ENCODE peak calls at places on chromosomes 12 and 14, in six cellular contexts. K, A, N, T, C and D are unnamed samples.

GRCh38 chr12:25001311-25001710 is 52.4 kb upstream of the BCAT1 start:
- DNase-seq in K (no peak), A (no peak), N (no peak), T (no peak), C (no peak), D (peak; percentile 68)

GRCh38 chr12:10392394-10392930 is 2.6 kb upstream of the KLRK1 start:
- DNase-seq in K (peak; percentile 53), A (peak; percentile 36), N (no peak), T (peak; percentile 51), C (no peak), D (peak; percentile 17)

GRCh38 chr14:67949771-67950170 is 130.2 kb downstream of the RAD51B start:
- DNase-seq in K (no peak), A (no peak), N (no peak), T (no peak), C (no peak), D (no peak)

GRCh38 chr14:104731249-104731924 is 7.4 kb downstream of the ADSS1 start:
- DNase-seq in K (peak; percentile 81), A (peak; percentile 16), N (peak; percentile 33), T (no peak), C (no peak), D (peak; percentile 40)

GRCh38 chr14:100905166-100905565 is 1.6 kb upstream of the RTL1 start:
- DNase-seq in K (no peak), A (no peak), N (no peak), T (no peak), C (no peak), D (no peak)

GRCh38 chr14:87494010-87494409 is 499.0 kb downstream of the GALC start:
- DNase-seq in K (no peak), A (no peak), N (no peak), T (no peak), C (no peak), D (no peak)

GRCh38 chr14:104732931-104733681 is 9.1 kb downstream of the ADSS1 start:
- DNase-seq in K (no peak), A (no peak), N (no peak), T (no peak), C (no peak), D (no peak)

GRCh38 chr14:94307410-94307992 is 14.4 kb upstream of the SERPINA10 start:
- DNase-seq in K (peak; percentile 66), A (no peak), N (peak; percentile 28), T (no peak), C (no peak), D (peak; percentile 8)

GRCh38 chr12:27336254-27336653 is 3.6 kb downstream of the BMAL2 start:
- DNase-seq in K (no peak), A (no peak), N (no peak), T (no peak), C (no peak), D (no peak)

GRCh38 chr12:84638811-84639368 is 273.7 kb downstream of the SLC6A15 start:
- DNase-seq in K (no peak), A (no peak), N (no peak), T (no peak), C (no peak), D (no peak)

GRCh38 chr12:42868291-42868690 is 278.7 kb upstream of the PRICKLE1 start:
- DNase-seq in K (no peak), A (no peak), N (no peak), T (no peak), C (no peak), D (no peak)

GRCh38 chr14:34030864-34031263 is 80.0 kb upstream of the EGLN3 start:
- DNase-seq in K (no peak), A (no peak), N (no peak), T (no peak), C (no peak), D (no peak)

GRCh38 chr12:62542814-62543213 is 76.2 kb downstream of the MON2 start:
- DNase-seq in K (no peak), A (no peak), N (no peak), T (no peak), C (no peak), D (no peak)

GRCh38 chr14:21023817-21024667 is 819 bp downstream of the NDRG2 start:
- DNase-seq in K (no peak), A (no peak), N (no peak), T (no peak), C (peak; percentile 24), D (no peak)

GRCh38 chr14:98953544-98954346 is 318.3 kb downstream of the BCL11B start:
- DNase-seq in K (no peak), A (peak; percentile 24), N (no peak), T (no peak), C (no peak), D (no peak)

GRCh38 chr12:48032597-48032996 is 28.3 kb upstream of the COL2A1 start:
- DNase-seq in K (no peak), A (no peak), N (no peak), T (no peak), C (no peak), D (no peak)

GRCh38 chr12:124501080-124501642 is 66.3 kb downstream of the NCOR2 start:
- DNase-seq in K (no peak), A (no peak), N (no peak), T (no peak), C (no peak), D (no peak)

GRCh38 chr12:130303781-130304180 is 33.9 kb upstream of the PIWIL1 start:
- DNase-seq in K (no peak), A (no peak), N (no peak), T (no peak), C (no peak), D (no peak)

GRCh38 chr12:119154435-119154818 is 24.3 kb upstream of the HSPB8 start:
- DNase-seq in K (peak; percentile 89), A (no peak), N (peak; percentile 15), T (no peak), C (peak; percentile 78), D (no peak)

GRCh38 chr12:16602412-16602811 is 3.5 kb downstream of the LMO3 start:
- DNase-seq in K (no peak), A (no peak), N (no peak), T (no peak), C (no peak), D (no peak)

GRCh38 chr12:94262228-94263010 is 114.0 kb downstream of the PLXNC1 start:
- DNase-seq in K (no peak), A (peak; percentile 91), N (no peak), T (peak; percentile 83), C (no peak), D (peak; percentile 43)

GRCh38 chr14:90721619-90722305 is 94.5 kb downstream of the TTC7B start:
- DNase-seq in K (no peak), A (no peak), N (no peak), T (no peak), C (no peak), D (no peak)

GRCh38 chr14:68780358-68781160 is 12.3 kb downstream of the ZFP36L1 start:
- DNase-seq in K (peak; percentile 47), A (peak; percentile 74), N (no peak), T (no peak), C (peak; percentile 15), D (peak; percentile 61)

GRCh38 chr12:6764011-6764828 is 1.9 kb upstream of the PTMS start:
- DNase-seq in K (peak; percentile 90), A (peak; percentile 99), N (peak; percentile 99), T (peak; percentile 63), C (peak; percentile 92), D (peak; percentile 100)